ENCODE peak calls at places on chromosome 18, in four cellular contexts. E is bronchial epithelial cell; P is AG04450; S is activated CD8-positive, alpha-beta T cell treated with anti-CD3 and anti-CD28 coated beads for 36 hours. K is an unnamed sample.

GRCh38 chr18:73940721-73941120 is 206.9 kb downstream of the FBXO15 start:
- DNase-seq in E (no peak), P (no peak), S (no peak), K (no peak)

GRCh38 chr18:63237486-63237885 is 82.1 kb downstream of the BCL2 start:
- DNase-seq in E (peak), P (no peak), S (no peak), K (no peak)

GRCh38 chr18:22713511-22713910 is 219.6 kb upstream of the RBBP8 start:
- DNase-seq in E (no peak), P (no peak), S (no peak), K (no peak)

GRCh38 chr18:23723121-23723520 is 33.9 kb downstream of the LAMA3 start:
- DNase-seq in E (no peak), P (no peak), S (no peak), K (no peak)

GRCh38 chr18:4236940-4237686 is 218.0 kb downstream of the DLGAP1 start:
- DNase-seq in E (no peak), P (no peak), S (no peak), K (no peak)

GRCh38 chr18:24364177-24364576 is 33.4 kb downstream of the OSBPL1A start:
- DNase-seq in E (no peak), P (no peak), S (no peak), K (no peak)

GRCh38 chr18:75113455-75113854 is 95.5 kb downstream of the PTGR3 start:
- DNase-seq in E (no peak), P (no peak), S (no peak), K (no peak)

GRCh38 chr18:22170421-22171262 is 1.3 kb downstream of the GATA6 start:
- DNase-seq in E (no peak), P (peak), S (peak), K (no peak)

GRCh38 chr18:30465131-30465530 is 577.4 kb downstream of the DSC3 start:
- DNase-seq in E (no peak), P (no peak), S (no peak), K (no peak)

GRCh38 chr18:36648803-36649202 is 180.0 kb downstream of the TPGS2 start:
- DNase-seq in E (no peak), P (no peak), S (no peak), K (no peak)

GRCh38 chr18:60372598-60372997 is at the start of gene MC4R:
- DNase-seq in E (peak), P (peak), S (no peak), K (no peak)

GRCh38 chr18:35127201-35127600 is 86.0 kb downstream of the MAPRE2 start:
- DNase-seq in E (no peak), P (no peak), S (peak), K (no peak)
- TF ChIP-seq CTCF in E (peak), P (peak), S (no peak), K (no peak)

GRCh38 chr18:31553800-31554199 is 37.9 kb upstream of the TTR start:
- DNase-seq in E (peak), P (no peak), S (no peak), K (no peak)
- TF ChIP-seq CTCF in E (peak), P (no peak), S (no peak), K (no peak)

GRCh38 chr18:55235094-55235461 is 275.8 kb upstream of the CCDC68 start:
- DNase-seq in E (no peak), P (no peak), S (no peak), K (no peak)

GRCh38 chr18:55233850-55234249 is 274.6 kb upstream of the CCDC68 start:
- DNase-seq in E (no peak), P (no peak), S (no peak), K (no peak)

GRCh38 chr18:55236150-55236931 is 277.1 kb upstream of the CCDC68 start:
- DNase-seq in E (no peak), P (no peak), S (no peak), K (no peak)

GRCh38 chr18:55232506-55232905 is 273.2 kb upstream of the CCDC68 start:
- DNase-seq in E (no peak), P (no peak), S (no peak), K (no peak)

DNA sequence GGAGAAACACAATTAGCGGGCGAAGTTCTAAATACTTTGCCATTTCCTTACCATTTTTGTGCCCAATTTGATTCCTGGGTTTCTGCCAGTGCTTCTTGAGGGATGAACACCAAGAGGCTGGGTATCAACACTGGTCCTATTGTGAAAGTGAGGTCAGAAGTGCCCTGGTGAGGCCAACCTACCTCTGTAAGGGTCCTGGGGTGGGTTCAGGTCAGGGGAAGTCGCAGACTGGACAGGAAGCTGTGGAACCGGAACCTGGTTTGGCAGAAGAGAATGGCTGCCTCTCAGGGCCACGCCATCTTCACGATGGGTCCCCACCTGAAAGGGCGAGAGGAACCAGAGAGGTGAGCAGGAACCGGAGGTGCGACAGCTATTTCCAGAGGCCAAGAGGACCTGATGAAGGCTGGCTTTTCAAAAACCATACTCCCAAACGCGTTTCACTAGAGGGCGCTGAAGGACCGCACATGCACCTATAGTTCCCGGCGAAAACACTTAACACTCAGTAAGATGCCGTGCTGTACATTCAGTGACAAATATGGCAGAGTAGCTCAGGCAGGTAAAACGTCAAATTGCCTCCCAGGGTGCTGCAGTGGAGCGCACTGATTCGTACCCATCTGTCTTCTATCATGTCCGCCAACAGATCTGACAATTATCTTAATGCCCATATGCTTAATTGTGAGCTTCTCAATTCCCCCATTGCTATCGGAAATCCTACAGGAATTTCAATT is 275.3 kb upstream of the CCDC68 start:
- DNase-seq in E (peak), P (peak), S (peak), K (peak)
- TF ChIP-seq CTCF in E (peak), P (peak), S (peak), K (peak)

DNA sequence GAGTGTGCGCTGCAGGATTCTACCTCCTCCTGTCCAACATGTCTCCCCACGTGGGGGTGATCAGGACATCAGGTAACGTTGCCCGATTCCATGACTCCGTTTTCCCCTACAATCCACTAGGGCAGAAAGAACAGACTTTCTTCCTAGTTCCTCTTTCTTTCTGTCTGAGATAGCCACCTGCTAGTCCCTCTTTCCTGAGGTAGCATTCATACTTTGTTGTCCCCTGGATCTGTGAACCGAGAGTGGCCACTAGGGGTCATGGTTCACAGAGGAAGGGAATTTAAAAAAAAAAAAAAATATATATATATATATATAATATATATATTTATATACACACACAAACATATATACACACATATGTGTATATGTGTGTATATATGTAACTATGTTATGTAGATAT is 210.0 kb upstream of the ZNF521 start:
- DNase-seq in E (no peak), P (peak), S (peak), K (peak)
- TF ChIP-seq CTCF in E (no peak), P (peak), S (no peak), K (peak)

GRCh38 chr18:9913151-9913525 is 678 bp upstream of the VAPA start:
- DNase-seq in E (no peak), P (no peak), S (no peak), K (no peak)
- TF ChIP-seq CTCF in E (no peak), P (no peak), S (no peak), K (no peak)

GRCh38 chr18:9474983-9475642 is at the start of gene RALBP1:
- DNase-seq in E (peak), P (peak), S (peak), K (peak)
- TF ChIP-seq CTCF in E (no peak), P (peak), S (no peak), K (peak)